ENCODE peak calls at places on chromosome 6, in five cellular contexts. N is GM06990, B is endothelial cell, U is fibroblast of lung, F is hepatocyte. R is an unnamed sample.
A peak's percentile ranks its signal among the peaks of the same experiment; 100 is the strongest.

GRCh38 chr6:1286972-1287600 is 24.8 kb upstream of the FOXQ1 start:
- DNase-seq in N (no peak), B (no peak), U (peak; percentile 78), F (peak; percentile 64), R (peak; percentile 91)

GRCh38 chr6:112773217-112773616 is 426.1 kb downstream of the RFPL4B start:
- DNase-seq in N (no peak), B (no peak), U (peak; percentile 80), F (no peak), R (no peak)

GRCh38 chr6:148967546-148967945 is 220.7 kb downstream of the UST start:
- DNase-seq in N (no peak), B (no peak), U (no peak), F (no peak), R (no peak)

GRCh38 chr6:150204705-150205472 is 62.0 kb downstream of the PPP1R14C start:
- DNase-seq in N (no peak), B (no peak), U (no peak), F (no peak), R (no peak)

GRCh38 chr6:17045581-17046322 is 56.1 kb upstream of the STMND1 start:
- DNase-seq in N (no peak), B (no peak), U (peak; percentile 71), F (no peak), R (peak; percentile 79)

GRCh38 chr6:168456907-168457771 is 16.2 kb downstream of the SMOC2 start:
- DNase-seq in N (no peak), B (no peak), U (no peak), F (no peak), R (no peak)

GRCh38 chr6:159716247-159717086 is 10.8 kb upstream of the WTAP start:
- DNase-seq in N (no peak), B (no peak), U (peak; percentile 94), F (peak; percentile 59), R (peak; percentile 95)

GRCh38 chr6:133697666-133698065 is 191.2 kb upstream of the TCF21 start:
- DNase-seq in N (no peak), B (no peak), U (peak; percentile 52), F (no peak), R (no peak)

GRCh38 chr6:53067307-53067706 is 2.1 kb downstream of the FBXO9 start:
- DNase-seq in N (no peak), B (no peak), U (peak; percentile 34), F (no peak), R (no peak)

GRCh38 chr6:10276888-10277287 is 138.0 kb downstream of the TFAP2A start:
- DNase-seq in N (no peak), B (no peak), U (no peak), F (no peak), R (no peak)

GRCh38 chr6:41174610-41175009 is 11.7 kb upstream of the TREM2 start:
- DNase-seq in N (no peak), B (no peak), U (no peak), F (no peak), R (no peak)

GRCh38 chr6:151239603-151240035 is at the start of gene AKAP12:
- DNase-seq in N (peak; percentile 3), B (peak; percentile 32), U (peak; percentile 75), F (peak; percentile 33), R (no peak)

GRCh38 chr6:26501482-26501986 is 1.4 kb downstream of the BTN1A1 start:
- DNase-seq in N (peak; percentile 60), B (peak; percentile 30), U (peak; percentile 27), F (peak; percentile 54), R (no peak)

GRCh38 chr6:37122861-37123260 is 47.1 kb upstream of the PIM1 start:
- DNase-seq in N (no peak), B (no peak), U (peak; percentile 56), F (no peak), R (no peak)

GRCh38 chr6:121867095-121867494 is 431.6 kb downstream of the GJA1 start:
- DNase-seq in N (no peak), B (no peak), U (peak; percentile 33), F (no peak), R (peak; percentile 24)

GRCh38 chr6:149897015-149897697 is 757 bp downstream of the RAET1E start:
- DNase-seq in N (no peak), B (no peak), U (peak; percentile 89), F (no peak), R (peak; percentile 91)

GRCh38 chr6:131862486-131862885 is 54.7 kb downstream of the ENPP1 start:
- DNase-seq in N (no peak), B (no peak), U (no peak), F (peak; percentile 48), R (no peak)

GRCh38 chr6:76697585-76697984 is 625.1 kb upstream of the IMPG1 start:
- DNase-seq in N (no peak), B (no peak), U (peak; percentile 5), F (no peak), R (no peak)
- TF ChIP-seq CTCF in N (no peak), B (peak; percentile 47), U (peak; percentile 9), F (peak; percentile 29), R (peak; percentile 49)

DNA sequence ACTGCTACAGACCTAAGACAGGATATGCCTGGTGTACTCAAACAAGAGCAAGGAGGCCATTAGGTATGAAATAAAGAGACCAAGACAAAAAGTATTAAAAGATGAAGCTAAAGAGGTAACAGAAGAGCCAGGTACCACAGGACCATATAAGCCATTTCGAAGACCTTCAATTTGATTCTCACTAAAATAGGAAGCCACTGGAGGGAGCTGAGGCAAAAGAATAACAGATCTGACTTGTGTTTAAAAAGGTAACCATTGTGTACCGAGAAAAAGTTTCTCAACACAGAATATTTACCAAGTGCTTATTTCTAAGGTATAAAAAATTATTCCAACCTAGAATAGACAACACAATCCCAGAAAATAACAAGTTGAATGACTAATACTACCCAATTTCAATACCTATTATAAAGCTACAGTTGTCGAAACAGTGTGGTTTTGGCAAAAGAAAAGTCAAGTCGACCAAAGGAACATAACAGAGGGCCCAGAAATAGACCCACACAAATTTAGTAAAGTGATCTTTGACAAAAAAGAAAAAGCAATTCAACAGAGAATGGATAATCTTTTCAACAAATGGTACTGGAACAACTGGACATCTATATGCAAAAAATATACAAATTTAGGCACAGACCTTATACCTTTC is 125.3 kb upstream of the DST start:
- DNase-seq in N (no peak), B (no peak), U (no peak), F (no peak), R (no peak)
- TF ChIP-seq CTCF in N (peak; percentile 17), B (no peak), U (no peak), F (no peak), R (peak; percentile 34)

GRCh38 chr6:29598348-29598747 is 13.4 kb downstream of the OR2H2 start:
- DNase-seq in N (no peak), B (no peak), U (no peak), F (no peak), R (no peak)

GRCh38 chr6:29597184-29597583 is 12.3 kb downstream of the OR2H2 start:
- DNase-seq in N (no peak), B (no peak), U (no peak), F (no peak), R (no peak)

GRCh38 chr6:29603456-29603855 is 18.5 kb downstream of the OR2H2 start:
- DNase-seq in N (no peak), B (no peak), U (no peak), F (no peak), R (no peak)

GRCh38 chr6:29603930-29604329 is 19.0 kb downstream of the OR2H2 start:
- DNase-seq in N (no peak), B (no peak), U (no peak), F (no peak), R (no peak)

DNA sequence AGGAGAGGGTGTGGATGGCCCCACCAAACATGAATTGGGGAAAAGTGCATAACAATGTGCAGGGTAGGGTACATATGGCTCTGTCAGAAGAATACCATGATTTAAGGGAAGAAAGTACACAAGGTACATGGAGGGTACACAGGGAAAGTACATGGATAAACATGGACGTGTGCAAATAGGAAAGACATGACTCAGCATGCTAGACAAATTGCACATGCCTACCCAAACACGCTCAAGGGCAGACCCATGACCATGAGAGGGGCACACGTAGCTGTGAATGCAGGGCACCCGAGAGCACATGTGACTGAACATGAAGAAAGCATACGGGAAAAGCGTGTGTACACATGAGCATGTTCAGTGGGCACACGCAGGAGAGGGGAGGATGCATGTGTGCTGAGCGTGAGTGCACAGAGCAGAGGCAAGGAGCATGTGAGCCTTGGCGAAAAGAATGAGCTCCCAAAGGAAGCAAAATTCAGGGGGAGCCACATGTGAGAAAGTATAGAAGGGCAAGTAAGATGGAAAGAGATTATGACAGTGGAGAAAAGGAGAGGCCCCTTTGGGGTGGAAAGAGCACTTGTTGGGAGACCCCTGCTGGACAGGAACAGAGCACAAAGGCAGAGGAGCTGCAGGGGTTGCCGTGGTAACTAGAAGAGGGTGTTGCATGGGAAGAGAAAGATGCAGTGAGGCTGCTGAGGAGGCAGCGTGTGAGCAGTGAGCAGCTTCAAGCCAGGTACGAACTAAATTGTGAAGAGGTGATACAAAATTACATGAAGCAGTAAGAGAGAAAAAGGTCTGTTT is 17.8 kb downstream of the OR2H2 start:
- DNase-seq in N (no peak), B (peak; percentile 34), U (peak; percentile 16), F (peak; percentile 54), R (peak; percentile 17)
- TF ChIP-seq CTCF in N (peak; percentile 30), B (no peak), U (no peak), F (peak; percentile 34), R (peak; percentile 54)

GRCh38 chr6:137798261-137798660 is 68.8 kb upstream of the TNFAIP3 start:
- DNase-seq in N (no peak), B (no peak), U (peak; percentile 63), F (no peak), R (no peak)
- TF ChIP-seq CTCF in N (no peak), B (no peak), U (no peak), F (no peak), R (no peak)

GRCh38 chr6:99905209-99906106 is 88.6 kb downstream of the MCHR2 start:
- DNase-seq in N (no peak), B (peak; percentile 15), U (peak; percentile 36), F (peak; percentile 69), R (peak; percentile 62)
- TF ChIP-seq CTCF in N (peak; percentile 63), B (peak; percentile 67), U (peak; percentile 76), F (peak; percentile 59), R (peak; percentile 85)

GRCh38 chr6:129667034-129667433 is 42.9 kb downstream of the ARHGAP18 start:
- DNase-seq in N (no peak), B (no peak), U (no peak), F (no peak), R (no peak)
- TF ChIP-seq CTCF in N (no peak), B (no peak), U (no peak), F (peak; percentile 22), R (peak; percentile 60)

GRCh38 chr6:116726947-116727346 is 38.6 kb downstream of the FAM162B start:
- DNase-seq in N (no peak), B (no peak), U (no peak), F (no peak), R (no peak)
- TF ChIP-seq CTCF in N (no peak), B (no peak), U (no peak), F (no peak), R (no peak)